ENCODE peak calls at places on chromosome 3, in five cellular contexts. Y is NCI-H1092 treated with DMSO at 0.1 percent for 48 hours, R is left cardiac atrium, F is mesendoderm, W is foreskin fibroblast. N is an unnamed sample.

GRCh38 chr3:189361103-189361835 is 189.5 kb downstream of the TPRG1 start:
- DNase-seq in Y (no peak), R (no peak), F (no peak), W (no peak), N (no peak)

GRCh38 chr3:135106445-135106844 is 311.4 kb downstream of the EPHB1 start:
- DNase-seq in Y (no peak), R (no peak), F (peak; percentile 77), W (peak; percentile 12), N (no peak)

GRCh38 chr3:123757281-123757940 is 126.7 kb downstream of the MYLK start:
- DNase-seq in Y (no peak), R (peak; percentile 34), F (peak; percentile 28), W (peak; percentile 80), N (no peak)

GRCh38 chr3:61454806-61455205 is 106.6 kb upstream of the PTPRG start:
- DNase-seq in Y (no peak), R (no peak), F (no peak), W (no peak), N (no peak)

GRCh38 chr3:39107056-39107873 is at the start of the genes GORASP1 and TTC21A:
- DNase-seq in Y (peak; percentile 69), R (peak; percentile 92), F (peak; percentile 95), W (peak; percentile 95), N (peak; percentile 77)

GRCh38 chr3:43379343-43379742 is 93.0 kb downstream of the SNRK start:
- DNase-seq in Y (no peak), R (no peak), F (no peak), W (peak; percentile 77), N (no peak)

GRCh38 chr3:36648241-36649034 is 115.9 kb downstream of the DCLK3 start:
- DNase-seq in Y (no peak), R (no peak), F (no peak), W (peak; percentile 90), N (peak; percentile 88)

GRCh38 chr3:125023833-125024560 is 31.8 kb downstream of the HEG1 start:
- DNase-seq in Y (no peak), R (no peak), F (no peak), W (no peak), N (no peak)

GRCh38 chr3:41640076-41640475 is 321.8 kb downstream of the ULK4 start:
- DNase-seq in Y (no peak), R (no peak), F (no peak), W (no peak), N (no peak)

GRCh38 chr3:157868881-157869280 is 237.3 kb downstream of the SHOX2 start:
- DNase-seq in Y (no peak), R (no peak), F (no peak), W (no peak), N (no peak)

GRCh38 chr3:124799676-124800075 is 69.4 kb downstream of the UMPS start:
- DNase-seq in Y (no peak), R (no peak), F (no peak), W (no peak), N (no peak)

GRCh38 chr3:13419356-13420050 is 619 bp downstream of the NUP210 start:
- DNase-seq in Y (peak; percentile 31), R (peak; percentile 47), F (peak; percentile 37), W (peak; percentile 10), N (no peak)

GRCh38 chr3:129621626-129622417 is 15.3 kb upstream of the PLXND1 start:
- DNase-seq in Y (no peak), R (peak; percentile 76), F (no peak), W (no peak), N (no peak)

GRCh38 chr3:127103116-127103515 is 89.8 kb upstream of the PRR23E start:
- DNase-seq in Y (peak; percentile 56), R (no peak), F (no peak), W (no peak), N (no peak)

GRCh38 chr3:41094351-41094750 is 105.0 kb upstream of the CTNNB1 start:
- DNase-seq in Y (no peak), R (no peak), F (no peak), W (no peak), N (no peak)

GRCh38 chr3:184538600-184539431 is 22.8 kb upstream of the EPHB3 start:
- DNase-seq in Y (no peak), R (no peak), F (no peak), W (no peak), N (no peak)

GRCh38 chr3:45104715-45105711 is 41.2 kb downstream of the CDCP1 start:
- DNase-seq in Y (no peak), R (no peak), F (no peak), W (peak; percentile 88), N (peak; percentile 90)

GRCh38 chr3:193928354-193929209 is 207.4 kb upstream of the HES1 start:
- DNase-seq in Y (no peak), R (no peak), F (peak; percentile 9), W (no peak), N (no peak)

GRCh38 chr3:125072749-125073404 is 17.1 kb upstream of the HEG1 start:
- DNase-seq in Y (no peak), R (no peak), F (no peak), W (no peak), N (no peak)

GRCh38 chr3:141561426-141562034 is 74.7 kb downstream of the RASA2 start:
- DNase-seq in Y (peak; percentile 37), R (no peak), F (peak; percentile 62), W (peak; percentile 73), N (peak; percentile 48)

GRCh38 chr3:126415661-126416591 is 21.2 kb downstream of the CFAP100 start:
- DNase-seq in Y (no peak), R (no peak), F (no peak), W (no peak), N (no peak)

GRCh38 chr3:50502584-50503423 is 630 bp downstream of the CACNA2D2 start:
- DNase-seq in Y (no peak), R (no peak), F (no peak), W (no peak), N (no peak)

GRCh38 chr3:184741259-184741556 is 29.3 kb upstream of the MAGEF1 start:
- DNase-seq in Y (no peak), R (no peak), F (no peak), W (no peak), N (no peak)

GRCh38 chr3:172646439-172647015 is 64.3 kb downstream of the NCEH1 start:
- DNase-seq in Y (peak; percentile 56), R (no peak), F (no peak), W (peak; percentile 87), N (peak; percentile 54)

GRCh38 chr3:114428173-114428606 is 134.4 kb downstream of the TIGIT start:
- DNase-seq in Y (no peak), R (no peak), F (no peak), W (no peak), N (no peak)

GRCh38 chr3:29239377-29239776 is 41.5 kb upstream of the RBMS3 start:
- DNase-seq in Y (no peak), R (no peak), F (no peak), W (no peak), N (no peak)

GRCh38 chr3:152508705-152509104 is 240.0 kb downstream of the MBNL1 start:
- DNase-seq in Y (no peak), R (no peak), F (peak; percentile 35), W (no peak), N (peak; percentile 17)

GRCh38 chr3:171458056-171458856 is 1.9 kb downstream of the TNIK start:
- DNase-seq in Y (no peak), R (no peak), F (peak; percentile 40), W (no peak), N (peak; percentile 5)

GRCh38 chr3:56773588-56774330 is 28.0 kb downstream of the ARHGEF3 start:
- DNase-seq in Y (no peak), R (no peak), F (no peak), W (no peak), N (no peak)

GRCh38 chr3:133135303-133135702 is 97.1 kb downstream of the TMEM108 start:
- DNase-seq in Y (peak; percentile 75), R (no peak), F (no peak), W (no peak), N (no peak)

GRCh38 chr3:53513556-53514190 is 19.3 kb downstream of the CACNA1D start:
- DNase-seq in Y (no peak), R (no peak), F (no peak), W (no peak), N (peak; percentile 10)